ENCODE peak calls at places on chromosome 18, in four cellular contexts. One of them, this sample, is unnamed.

GRCh38 chr18:10270160-10270571 is 184.3 kb upstream of the APCDD1 start:
- DNase-seq in K562: no peak
- DNase-seq in GM12878: no peak
- DNase-seq in HepG2: peak
- DNase-seq in this sample: no peak

GRCh38 chr18:64566461-64566860 is 417.6 kb upstream of the LINC00305 start:
- DNase-seq in HepG2: no peak
- DNase-seq in K562: no peak
- DNase-seq in GM12878: no peak
- DNase-seq in this sample: no peak

GRCh38 chr18:60372598-60372997 is at the start of gene MC4R:
- DNase-seq in GM12878: no peak
- DNase-seq in HepG2: no peak
- DNase-seq in K562: no peak
- DNase-seq in this sample: peak

GRCh38 chr18:50107468-50107867 is 87.5 kb downstream of the MYO5B start:
- DNase-seq in GM12878: no peak
- DNase-seq in HepG2: no peak
- DNase-seq in K562: no peak
- DNase-seq in this sample: no peak

GRCh38 chr18:40250218-40250617 is 1704.8 kb upstream of the PIK3C3 start:
- DNase-seq in HepG2: no peak
- DNase-seq in K562: no peak
- DNase-seq in GM12878: no peak
- DNase-seq in this sample: no peak

GRCh38 chr18:32461704-32462272 is 8.9 kb downstream of the GAREM1 start:
- DNase-seq in HepG2: no peak
- DNase-seq in K562: no peak
- DNase-seq in GM12878: no peak
- DNase-seq in this sample: no peak

GRCh38 chr18:56538756-56539155 is 99.6 kb downstream of the TXNL1 start:
- DNase-seq in K562: no peak
- DNase-seq in HepG2: no peak
- DNase-seq in GM12878: no peak
- DNase-seq in this sample: no peak

GRCh38 chr18:2302628-2303516 is 268.4 kb downstream of the METTL4 start:
- DNase-seq in HepG2: no peak
- DNase-seq in GM12878: no peak
- DNase-seq in K562: peak
- DNase-seq in this sample: no peak

GRCh38 chr18:32770651-32771168 is 2.1 kb downstream of the KLHL14 start:
- DNase-seq in HepG2: no peak
- DNase-seq in K562: no peak
- DNase-seq in GM12878: no peak
- DNase-seq in this sample: no peak

GRCh38 chr18:44149706-44150105 is 531.0 kb upstream of the SETBP1 start:
- DNase-seq in GM12878: no peak
- DNase-seq in K562: no peak
- DNase-seq in HepG2: no peak
- DNase-seq in this sample: no peak

GRCh38 chr18:26503382-26503781 is 45.0 kb downstream of the KCTD1 start:
- DNase-seq in HepG2: no peak
- DNase-seq in GM12878: no peak
- DNase-seq in K562: no peak
- DNase-seq in this sample: no peak

GRCh38 chr18:23964282-23965238 is 50.0 kb upstream of the TTC39C start:
- DNase-seq in K562: peak
- DNase-seq in GM12878: no peak
- DNase-seq in HepG2: no peak
- DNase-seq in this sample: no peak

GRCh38 chr18:58829263-58829662 is 35.4 kb upstream of the ZNF532 start:
- DNase-seq in HepG2: no peak
- DNase-seq in GM12878: no peak
- DNase-seq in K562: no peak
- DNase-seq in this sample: no peak

GRCh38 chr18:58828399-58829121 is 36.1 kb upstream of the ZNF532 start:
- DNase-seq in HepG2: no peak
- DNase-seq in K562: no peak
- DNase-seq in GM12878: no peak
- DNase-seq in this sample: no peak

GRCh38 chr18:58827425-58827824 is 37.3 kb upstream of the ZNF532 start:
- DNase-seq in GM12878: no peak
- DNase-seq in K562: no peak
- DNase-seq in HepG2: no peak
- DNase-seq in this sample: no peak

GRCh38 chr18:58827886-58828285 is 36.8 kb upstream of the ZNF532 start:
- DNase-seq in GM12878: no peak
- DNase-seq in HepG2: no peak
- DNase-seq in K562: no peak
- DNase-seq in this sample: no peak

DNA sequence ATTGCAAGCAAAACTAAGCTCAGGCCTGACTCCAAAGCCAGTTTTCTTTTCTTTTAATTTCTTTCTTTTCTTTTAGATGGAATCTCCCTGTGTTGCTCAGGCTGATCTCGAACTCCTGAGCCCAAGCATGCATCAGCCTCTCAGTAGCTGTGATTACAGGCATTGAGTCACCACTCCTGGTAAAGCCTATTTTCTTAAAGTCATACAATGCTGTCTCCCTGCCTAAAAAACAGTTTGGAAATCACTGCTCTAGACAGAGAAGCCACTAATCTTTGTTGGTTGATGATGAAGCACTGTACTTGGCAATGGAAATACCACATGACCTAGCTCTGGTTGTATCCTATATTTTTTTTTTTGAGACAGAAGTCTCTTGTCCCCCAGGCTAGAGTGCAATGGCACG is 33.1 kb upstream of the ZNF532 start:
- DNase-seq in GM12878: no peak
- DNase-seq in HepG2: no peak
- DNase-seq in K562: no peak
- DNase-seq in this sample: no peak
- TF ChIP-seq FOXK2 in GM12878: no peak
- TF ChIP-seq FOXK2 in HepG2: no peak
- TF ChIP-seq FOXK2 in K562: no peak
- TF ChIP-seq FOXK2 in this sample: no peak

GRCh38 chr18:36728345-36728744 is 100.5 kb downstream of the TPGS2 start:
- DNase-seq in GM12878: no peak
- DNase-seq in HepG2: no peak
- DNase-seq in K562: no peak
- DNase-seq in this sample: no peak

GRCh38 chr18:36733150-36733549 is 95.7 kb downstream of the TPGS2 start:
- DNase-seq in K562: no peak
- DNase-seq in GM12878: no peak
- DNase-seq in HepG2: no peak
- DNase-seq in this sample: no peak

GRCh38 chr18:36724591-36725001 is 104.2 kb downstream of the TPGS2 start:
- DNase-seq in HepG2: no peak
- DNase-seq in GM12878: no peak
- DNase-seq in K562: no peak
- DNase-seq in this sample: no peak

GRCh38 chr18:36732264-36732663 is 96.5 kb downstream of the TPGS2 start:
- DNase-seq in K562: no peak
- DNase-seq in GM12878: no peak
- DNase-seq in HepG2: no peak
- DNase-seq in this sample: no peak

GRCh38 chr18:36729197-36729596 is 99.6 kb downstream of the TPGS2 start:
- DNase-seq in K562: no peak
- DNase-seq in GM12878: no peak
- DNase-seq in HepG2: no peak
- DNase-seq in this sample: no peak
- TF ChIP-seq FOXM1 in K562: no peak
- TF ChIP-seq FOXM1 in GM12878: no peak
- TF ChIP-seq FOXM1 in HepG2: no peak
- TF ChIP-seq FOXM1 in this sample: no peak

GRCh38 chr18:58132595-58133191 is 88.7 kb downstream of the NEDD4L start:
- DNase-seq in GM12878: no peak
- DNase-seq in HepG2: peak
- DNase-seq in K562: no peak
- DNase-seq in this sample: no peak
- TF ChIP-seq FOXK2 in GM12878: no peak
- TF ChIP-seq FOXK2 in HepG2: no peak
- TF ChIP-seq FOXK2 in K562: no peak
- TF ChIP-seq FOXK2 in this sample: no peak

GRCh38 chr18:34352385-34353163 is 127.9 kb upstream of the NOL4 start:
- DNase-seq in GM12878: no peak
- DNase-seq in HepG2: peak
- DNase-seq in K562: no peak
- DNase-seq in this sample: peak
- TF ChIP-seq FOXM1 in GM12878: no peak
- TF ChIP-seq FOXM1 in HepG2: no peak
- TF ChIP-seq FOXM1 in K562: no peak
- TF ChIP-seq FOXM1 in this sample: no peak

GRCh38 chr18:21740724-21741510 is at the start of gene MIB1:
- DNase-seq in HepG2: no peak
- DNase-seq in GM12878: peak
- DNase-seq in K562: peak
- DNase-seq in this sample: peak
- TF ChIP-seq FOXK2 in HepG2: no peak
- TF ChIP-seq FOXK2 in GM12878: no peak
- TF ChIP-seq FOXK2 in K562: no peak
- TF ChIP-seq FOXK2 in this sample: no peak

DNA sequence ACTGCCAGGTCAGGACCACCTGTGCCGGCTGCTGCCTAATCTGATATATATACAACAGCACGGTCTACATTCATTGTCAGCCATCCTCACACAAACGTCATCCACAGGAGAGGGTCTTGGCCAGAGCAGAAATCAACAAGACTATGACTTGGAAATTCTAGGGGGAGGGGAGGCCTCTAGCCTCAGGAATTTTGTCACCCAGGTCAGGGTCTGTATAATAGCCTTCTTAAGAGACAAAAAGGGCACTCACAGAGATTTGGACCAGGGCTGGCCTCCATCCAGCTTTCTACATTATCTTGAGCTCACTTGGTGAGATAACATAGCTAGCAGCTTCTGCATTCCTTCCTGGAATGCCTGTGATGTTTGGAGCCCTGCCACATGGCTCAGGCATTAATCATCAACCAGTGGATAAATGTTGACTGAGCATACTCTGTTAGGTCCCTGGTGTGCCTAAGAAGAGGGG is 50.4 kb upstream of the CTIF start:
- DNase-seq in HepG2: peak
- DNase-seq in K562: no peak
- DNase-seq in GM12878: no peak
- DNase-seq in this sample: no peak
- TF ChIP-seq FOXM1 in HepG2: no peak
- TF ChIP-seq FOXM1 in K562: no peak
- TF ChIP-seq FOXM1 in GM12878: no peak
- TF ChIP-seq FOXM1 in this sample: no peak